ENCODE peak calls at places on chromosomes 6 and 20, in four cellular contexts. E, Q, I and O are unnamed samples.
A peak's percentile ranks its signal among the peaks of the same experiment; 100 is the strongest.

GRCh38 chr6:47031656-47032055 is 10.5 kb downstream of the ADGRF1 start:
- DNase-seq in I (no peak), E (no peak), Q (no peak), O (no peak)

GRCh38 chr20:4956200-4956810 is 45.0 kb downstream of the SLC23A2 start:
- DNase-seq in I (no peak), E (peak; percentile 4), Q (peak; percentile 56), O (peak; percentile 62)

GRCh38 chr6:29447670-29448069 is 8.6 kb downstream of the OR10C1 start:
- DNase-seq in E (no peak), Q (no peak), I (no peak), O (no peak)

GRCh38 chr20:5932796-5933195 is 17.5 kb downstream of the TRMT6 start:
- DNase-seq in I (no peak), E (no peak), Q (no peak), O (no peak)

GRCh38 chr20:59242714-59243626 is 57.4 kb upstream of the EDN3 start:
- DNase-seq in Q (no peak), E (no peak), I (no peak), O (no peak)

GRCh38 chr6:20802596-20802995 is 268.3 kb downstream of the CDKAL1 start:
- DNase-seq in Q (no peak), I (no peak), E (no peak), O (no peak)

GRCh38 chr6:1009041-1009440 is 302.9 kb upstream of the FOXQ1 start:
- DNase-seq in E (no peak), I (no peak), Q (no peak), O (no peak)

GRCh38 chr6:81938014-81938761 is 185.7 kb upstream of the TENT5A start:
- DNase-seq in I (no peak), E (peak; percentile 49), Q (peak; percentile 84), O (peak; percentile 94)

GRCh38 chr20:48066851-48067250 is 281.6 kb upstream of the SULF2 start:
- DNase-seq in I (no peak), Q (no peak), E (no peak), O (no peak)

GRCh38 chr6:133937909-133938308 is 15.1 kb upstream of the TBPL1 start:
- DNase-seq in I (no peak), Q (no peak), E (no peak), O (no peak)

GRCh38 chr6:10968776-10969175 is 75.3 kb downstream of the ELOVL2 start:
- DNase-seq in I (no peak), E (no peak), Q (no peak), O (no peak)

GRCh38 chr6:148947621-148948444 is 201.0 kb downstream of the UST start:
- DNase-seq in E (peak; percentile 94), I (peak; percentile 87), Q (peak; percentile 78), O (peak; percentile 72)

GRCh38 chr6:119726086-119726485 is 376.5 kb upstream of the MAN1A1 start:
- DNase-seq in Q (no peak), I (no peak), E (no peak), O (no peak)

GRCh38 chr6:146912730-146913680 is 291.2 kb upstream of the STXBP5 start:
- DNase-seq in Q (peak; percentile 57), I (no peak), E (no peak), O (peak; percentile 35)

GRCh38 chr6:23218751-23219150 is 649.4 kb downstream of the HDGFL1 start:
- DNase-seq in Q (no peak), E (no peak), I (no peak), O (no peak)

GRCh38 chr20:19486448-19486847 is 271.6 kb upstream of the RIN2 start:
- DNase-seq in I (no peak), E (no peak), Q (peak; percentile 13), O (peak; percentile 26)

GRCh38 chr20:58542411-58543095 is 27.4 kb upstream of the APCDD1L start:
- DNase-seq in Q (peak; percentile 41), I (no peak), E (no peak), O (no peak)

GRCh38 chr6:133360194-133360593 is 119.0 kb downstream of the EYA4 start:
- DNase-seq in Q (no peak), I (no peak), E (no peak), O (no peak)

GRCh38 chr20:56896447-56896846 is 267.3 kb downstream of the TFAP2C start:
- DNase-seq in E (no peak), Q (no peak), I (no peak), O (no peak)

GRCh38 chr20:10611357-10611756 is 62.4 kb downstream of the JAG1 start:
- DNase-seq in Q (peak; percentile 18), E (no peak), I (peak; percentile 50), O (peak; percentile 22)

GRCh38 chr6:35363293-35363750 is 21.0 kb downstream of the PPARD start:
- DNase-seq in Q (peak; percentile 96), E (no peak), I (no peak), O (no peak)

GRCh38 chr20:21322083-21322710 is 19.1 kb downstream of the XRN2 start:
- DNase-seq in E (no peak), Q (no peak), I (no peak), O (no peak)

GRCh38 chr6:170279426-170279825 is 11.5 kb downstream of the DLL1 start:
- DNase-seq in I (no peak), E (no peak), Q (no peak), O (no peak)

GRCh38 chr20:63594043-63594561 is 20.1 kb upstream of the HELZ2 start:
- DNase-seq in Q (no peak), E (no peak), I (no peak), O (no peak)

GRCh38 chr6:143878272-143878760 is 14.0 kb downstream of the ZC2HC1B start:
- DNase-seq in E (no peak), I (no peak), Q (no peak), O (no peak)

GRCh38 chr20:62667530-62668440 is 25.5 kb downstream of the SLCO4A1 start:
- DNase-seq in Q (no peak), I (no peak), E (no peak), O (no peak)

GRCh38 chr6:64280569-64280968 is 645.0 kb downstream of the PHF3 start:
- DNase-seq in Q (no peak), E (peak; percentile 63), I (peak; percentile 19), O (peak; percentile 24)

GRCh38 chr6:108609276-108609769 is 48.6 kb downstream of the FOXO3 start:
- DNase-seq in Q (no peak), I (no peak), E (no peak), O (no peak)

GRCh38 chr20:51259455-51259854 is 236.5 kb upstream of the KCNG1 start:
- DNase-seq in I (no peak), E (no peak), Q (no peak), O (no peak)

GRCh38 chr6:44133003-44133931 is 5.9 kb downstream of the TMEM63B start:
- DNase-seq in Q (peak; percentile 63), I (peak; percentile 69), E (peak; percentile 55), O (peak; percentile 57)

GRCh38 chr6:15058200-15059070 is 187.4 kb upstream of the JARID2 start:
- DNase-seq in Q (peak; percentile 48), I (no peak), E (no peak), O (peak; percentile 57)

GRCh38 chr6:45929421-45930361 is 86.0 kb downstream of the CLIC5 start:
- DNase-seq in E (no peak), Q (no peak), I (no peak), O (no peak)

GRCh38 chr6:85273870-85274269 is 176.0 kb upstream of the NT5E start:
- DNase-seq in Q (no peak), E (no peak), I (no peak), O (no peak)

DNA sequence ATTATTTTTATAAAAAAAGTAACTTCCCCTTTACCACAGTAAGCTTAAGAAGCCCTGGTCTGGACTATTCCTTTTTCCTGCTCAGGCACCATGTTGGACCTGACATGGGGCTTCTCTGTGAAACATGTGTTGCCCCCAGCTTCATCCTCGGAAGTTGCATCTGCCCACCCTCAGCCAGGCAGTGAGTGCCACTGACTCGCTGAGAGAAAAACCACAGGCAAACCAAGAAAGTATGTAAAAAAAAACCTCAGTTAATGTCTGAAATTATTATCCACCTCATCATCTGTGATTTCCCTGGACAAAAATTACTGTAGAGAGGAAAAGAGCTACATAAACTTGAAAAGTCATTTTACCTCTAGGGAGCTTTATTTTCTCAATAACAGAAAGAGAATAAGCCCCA is 109.9 kb upstream of the MCHR2 start:
- DNase-seq in E (no peak), Q (no peak), I (no peak), O (no peak)
- TF ChIP-seq POLR2A in E (no peak), Q (no peak), I (no peak), O (no peak)

DNA sequence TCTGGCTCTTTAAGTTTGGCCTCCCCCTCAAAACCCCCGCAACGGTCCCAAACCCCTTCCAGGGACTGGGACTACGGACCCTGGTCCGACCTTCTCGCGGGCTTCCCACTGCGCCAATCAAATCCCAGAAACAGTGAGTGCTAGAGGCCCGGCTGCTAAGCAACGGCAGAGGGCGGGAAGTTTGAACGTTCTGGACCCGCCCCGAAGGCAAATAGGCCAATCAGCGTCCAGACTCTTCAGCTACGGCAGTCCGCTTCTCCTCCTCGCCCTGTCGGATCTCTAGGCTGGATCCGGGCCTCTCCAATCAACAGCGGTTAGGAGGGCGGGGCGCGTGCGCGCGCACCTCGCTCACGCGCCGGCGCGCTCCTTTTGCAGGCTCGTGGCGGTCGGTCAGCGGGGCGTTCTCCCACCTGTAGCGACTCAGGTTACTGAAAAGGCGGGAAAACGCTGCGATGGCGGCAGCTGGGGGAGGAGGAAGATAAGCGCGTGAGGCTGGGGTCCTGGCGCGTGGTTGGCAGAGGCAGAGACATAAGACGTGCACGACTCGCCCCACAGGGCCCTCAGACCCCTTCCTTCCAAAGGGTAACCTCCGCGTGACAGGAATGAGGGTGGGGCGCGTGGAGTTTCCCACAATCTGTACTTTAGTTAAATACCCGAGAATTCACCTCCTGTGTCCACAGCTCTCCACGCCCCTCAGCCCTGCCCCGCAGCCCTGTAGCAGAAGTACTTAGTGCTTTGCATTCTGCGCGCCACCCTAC is at the start of gene MSH5:
- DNase-seq in E (peak; percentile 99), I (peak; percentile 99), Q (peak; percentile 100), O (peak; percentile 99)
- TF ChIP-seq POLR2A in E (peak; percentile 32), I (peak; percentile 79), Q (peak; percentile 96), O (peak; percentile 93)

GRCh38 chr20:46139243-46139889 is 21.3 kb downstream of the CD40 start:
- DNase-seq in I (no peak), Q (no peak), E (no peak), O (no peak)
- TF ChIP-seq POLR2A in I (no peak), Q (no peak), E (no peak), O (no peak)

DNA sequence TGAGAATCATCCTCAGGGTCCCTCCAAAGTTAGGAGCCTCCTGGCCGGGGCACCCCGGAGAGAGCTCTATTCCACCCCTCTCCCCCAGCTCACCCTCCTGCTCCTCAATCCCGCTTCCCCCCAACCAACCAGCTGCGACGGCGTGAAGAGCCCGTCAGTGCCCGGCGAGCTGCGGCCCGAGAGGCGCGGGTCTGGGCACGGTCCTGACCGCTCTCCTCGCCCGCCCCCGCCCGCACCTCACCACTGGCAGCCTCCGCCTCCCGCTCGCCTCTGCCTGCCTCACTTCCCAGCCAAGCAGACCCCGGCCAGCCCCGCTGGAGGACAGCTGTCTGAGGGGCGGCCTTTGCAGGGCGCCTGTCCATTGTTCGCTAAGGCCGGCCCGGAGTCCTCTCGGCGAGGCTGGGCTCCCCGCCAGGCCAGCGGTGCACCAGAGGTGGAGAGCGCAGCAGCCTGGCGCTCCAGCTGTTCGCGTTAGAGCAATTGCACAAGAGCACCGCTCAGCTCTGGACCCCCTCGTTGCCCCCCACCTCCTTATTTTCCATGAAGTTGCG is 1.2 kb downstream of the SOBP start:
- DNase-seq in I (peak; percentile 55), E (peak; percentile 51), Q (no peak), O (peak; percentile 14)
- TF ChIP-seq POLR2A in I (no peak), E (no peak), Q (no peak), O (no peak)